ENCODE peak calls at places on chromosomes 2 and 18, in seven cellular contexts. G is cardiac fibroblast, U is fibroblast of pulmonary artery, P is fibroblast of the aortic adventitia, T is HL-60, S is progenitor cell of endocrine pancreas, W is MM.1S. N is an unnamed sample.

GRCh38 chr2:75596784-75597183 is 36.0 kb upstream of the EVA1A start:
- DNase-seq in U (no peak), W (no peak), T (no peak), S (no peak), P (no peak), G (no peak), N (no peak)

GRCh38 chr2:190947139-190947538 is 66.5 kb downstream of the GLS start:
- DNase-seq in T (no peak), G (peak), W (no peak), P (peak), S (no peak), U (peak), N (no peak)

GRCh38 chr2:172864182-172864581 is 128.5 kb downstream of the RAPGEF4 start:
- DNase-seq in G (peak), P (peak), W (peak), T (peak), S (no peak), U (peak), N (peak)

GRCh38 chr2:156908825-156909224 is 348.7 kb upstream of the GALNT5 start:
- DNase-seq in G (peak), W (peak), T (no peak), U (peak), S (no peak), P (peak), N (no peak)

GRCh38 chr2:149034406-149034805 is 4.1 kb upstream of the LYPD6B start:
- DNase-seq in U (no peak), P (no peak), S (no peak), T (no peak), W (no peak), G (no peak), N (no peak)

GRCh38 chr18:31591628-31592027 is at the start of gene TTR:
- DNase-seq in W (no peak), P (no peak), S (no peak), U (no peak), G (no peak), T (no peak), N (no peak)

GRCh38 chr18:56233595-56233994 is 404.8 kb downstream of the TXNL1 start:
- DNase-seq in G (peak), W (no peak), P (peak), T (no peak), U (peak), S (no peak), N (no peak)

GRCh38 chr2:142914507-142915313 is 37.2 kb downstream of the KYNU start:
- DNase-seq in S (no peak), U (no peak), P (no peak), W (peak), G (no peak), T (no peak), N (peak)

GRCh38 chr2:108268001-108268400 is 20.7 kb upstream of the SULT1C2 start:
- DNase-seq in G (no peak), P (peak), S (no peak), T (no peak), W (no peak), U (peak), N (no peak)

GRCh38 chr2:19120181-19120580 is 238.2 kb downstream of the OSR1 start:
- DNase-seq in P (no peak), U (no peak), T (no peak), G (no peak), S (no peak), W (no peak), N (no peak)

GRCh38 chr2:196979976-196980375 is 53.5 kb upstream of the PGAP1 start:
- DNase-seq in T (no peak), S (no peak), G (no peak), P (no peak), U (no peak), W (no peak), N (no peak)

GRCh38 chr2:6310186-6310909 is 555.4 kb downstream of the CMPK2 start:
- DNase-seq in W (no peak), G (no peak), U (no peak), P (no peak), T (no peak), S (no peak), N (no peak)

GRCh38 chr2:217622205-217622621 is 380.6 kb downstream of the TNS1 start:
- DNase-seq in P (no peak), U (peak), T (no peak), G (peak), S (no peak), W (no peak), N (no peak)

GRCh38 chr18:50051288-50051687 is 143.7 kb downstream of the MYO5B start:
- DNase-seq in W (no peak), T (no peak), S (no peak), U (peak), P (no peak), G (peak), N (no peak)
- TF ChIP-seq CTCF in W (peak), T (no peak), S (peak), U (peak), P (no peak), G (no peak), N (no peak)

GRCh38 chr2:205054789-205055188 is 509.5 kb downstream of the PARD3B start:
- DNase-seq in T (no peak), G (no peak), P (no peak), W (no peak), U (no peak), S (no peak), N (no peak)

GRCh38 chr2:205047273-205047839 is 502.1 kb downstream of the PARD3B start:
- DNase-seq in W (no peak), T (no peak), P (no peak), U (no peak), S (no peak), G (no peak), N (no peak)

GRCh38 chr2:205053827-205054410 is 508.6 kb downstream of the PARD3B start:
- DNase-seq in S (no peak), G (peak), P (peak), W (no peak), T (no peak), U (peak), N (no peak)

GRCh38 chr2:205052781-205053180 is 507.5 kb downstream of the PARD3B start:
- DNase-seq in U (no peak), W (no peak), G (no peak), T (no peak), P (no peak), S (no peak), N (no peak)

GRCh38 chr2:205051417-205051816 is 506.1 kb downstream of the PARD3B start:
- DNase-seq in U (peak), W (no peak), P (peak), S (no peak), G (no peak), T (no peak), N (no peak)
- TF ChIP-seq CTCF in U (peak), W (no peak), P (peak), S (no peak), G (peak), T (no peak), N (no peak)

DNA sequence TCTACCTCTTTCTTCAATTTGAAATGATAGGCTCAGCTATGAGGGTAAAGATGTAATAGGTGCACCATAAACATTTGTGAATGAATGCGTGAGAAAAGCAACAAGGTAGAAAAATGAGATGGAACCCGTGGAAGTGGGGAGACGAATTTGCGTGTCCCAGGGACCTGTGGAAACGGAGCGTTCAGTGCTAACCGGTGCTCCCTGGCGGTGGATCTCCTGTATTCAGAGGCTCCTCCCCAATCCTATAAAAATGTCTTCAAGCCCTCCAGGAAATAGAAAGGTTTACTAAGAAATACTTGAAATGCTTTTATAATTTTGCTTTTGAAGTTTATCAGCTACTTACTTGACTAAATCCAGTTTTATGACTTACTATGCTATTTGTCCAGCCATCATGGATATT is 62.8 kb upstream of the RBM44 start:
- DNase-seq in S (no peak), U (no peak), G (no peak), T (no peak), W (no peak), P (no peak), N (no peak)
- TF ChIP-seq CTCF in S (no peak), U (no peak), G (no peak), T (no peak), W (no peak), P (no peak), N (no peak)

DNA sequence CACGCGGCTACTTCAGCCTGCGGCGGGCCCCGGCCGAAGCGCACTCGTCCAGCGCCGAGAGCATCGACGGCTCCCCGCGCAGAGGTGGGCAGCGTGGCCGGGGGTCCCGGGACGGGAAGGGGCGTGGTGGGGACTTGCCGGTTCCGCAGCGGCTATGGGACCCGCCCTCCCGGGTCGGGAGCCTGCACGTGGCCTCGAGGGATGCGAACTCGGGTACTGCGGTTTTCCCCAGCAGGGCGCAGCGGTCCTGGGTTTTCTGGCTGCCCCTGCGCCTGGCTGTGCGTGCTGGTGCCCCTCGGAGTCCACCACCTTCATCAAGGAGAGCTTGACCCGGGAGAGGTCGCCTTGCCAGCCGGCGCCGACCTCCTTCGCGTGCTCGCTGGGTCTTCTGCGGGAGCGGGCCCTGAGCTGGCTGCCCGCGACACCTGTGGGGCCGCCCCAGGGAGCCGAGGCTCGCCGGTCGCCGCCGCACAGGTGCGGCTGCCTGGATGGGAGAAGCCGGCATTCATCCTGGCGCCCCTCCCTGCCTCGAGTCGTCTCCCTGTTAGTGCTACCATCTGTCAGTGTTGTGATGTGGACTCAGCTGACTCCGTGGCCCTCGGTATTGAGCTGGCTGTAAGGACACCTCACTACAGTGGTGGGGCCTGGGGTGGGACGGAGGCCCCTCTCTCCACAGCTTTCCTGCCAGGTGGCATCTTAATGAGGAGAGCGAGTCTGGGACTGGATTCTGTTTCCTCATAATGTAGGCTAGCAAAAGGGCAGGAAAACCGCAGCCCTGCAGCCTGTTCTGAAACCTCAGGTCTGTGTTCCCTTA is 177.3 kb downstream of the AGAP1 start:
- DNase-seq in W (no peak), T (no peak), S (peak), P (no peak), G (no peak), U (no peak), N (no peak)
- TF ChIP-seq CTCF in W (no peak), T (no peak), S (no peak), P (no peak), G (no peak), U (no peak), N (no peak)

GRCh38 chr2:237196866-237197618 is 111.4 kb downstream of the COPS8 start:
- DNase-seq in S (no peak), G (no peak), P (peak), T (no peak), U (peak), W (no peak), N (no peak)
- TF ChIP-seq CTCF in S (no peak), G (no peak), P (no peak), T (no peak), U (no peak), W (no peak), N (no peak)

DNA sequence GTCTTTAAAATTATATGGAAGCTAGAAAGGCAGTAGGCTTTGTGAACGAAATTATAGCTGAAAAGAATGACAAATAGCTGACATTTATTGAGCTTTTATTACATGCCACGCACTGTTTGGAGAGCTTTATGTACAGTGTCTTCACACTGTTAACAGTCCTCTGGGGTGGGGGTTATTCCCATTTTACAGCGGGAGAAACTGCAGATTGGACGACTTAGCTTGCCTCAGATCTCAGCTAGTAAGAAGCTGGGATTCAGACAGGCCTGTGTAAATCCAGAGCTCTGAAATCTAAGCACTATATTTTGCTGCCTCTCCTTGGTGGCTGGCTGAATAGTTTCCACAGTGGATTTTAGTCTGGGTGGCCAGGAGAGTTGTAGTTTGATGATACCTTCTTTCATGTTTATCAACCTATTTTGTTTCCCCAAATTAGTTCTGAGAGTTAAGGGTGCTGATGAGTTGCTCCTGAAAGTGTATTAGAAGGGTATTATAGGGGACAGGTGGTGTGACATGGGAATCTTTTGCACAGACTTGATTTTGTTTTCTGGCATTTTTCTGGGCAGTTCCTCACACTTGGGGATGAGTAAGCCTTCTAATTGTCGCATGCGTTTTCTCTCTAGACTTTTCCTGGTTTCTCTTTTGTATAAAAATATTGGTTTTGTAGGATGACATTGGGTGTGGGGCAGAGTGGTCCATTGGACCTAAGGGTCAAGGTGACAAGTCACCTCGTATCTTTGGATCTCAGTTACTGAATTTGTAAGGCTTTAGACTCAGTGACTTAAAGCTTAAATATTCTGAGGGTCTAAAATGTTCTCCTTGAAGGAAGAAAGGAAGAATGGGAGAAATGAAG is 1.5 kb downstream of the ACSL3 start:
- DNase-seq in U (peak), P (peak), W (no peak), T (no peak), S (no peak), G (peak), N (no peak)
- TF ChIP-seq CTCF in U (peak), P (peak), W (no peak), T (no peak), S (no peak), G (peak), N (no peak)

DNA sequence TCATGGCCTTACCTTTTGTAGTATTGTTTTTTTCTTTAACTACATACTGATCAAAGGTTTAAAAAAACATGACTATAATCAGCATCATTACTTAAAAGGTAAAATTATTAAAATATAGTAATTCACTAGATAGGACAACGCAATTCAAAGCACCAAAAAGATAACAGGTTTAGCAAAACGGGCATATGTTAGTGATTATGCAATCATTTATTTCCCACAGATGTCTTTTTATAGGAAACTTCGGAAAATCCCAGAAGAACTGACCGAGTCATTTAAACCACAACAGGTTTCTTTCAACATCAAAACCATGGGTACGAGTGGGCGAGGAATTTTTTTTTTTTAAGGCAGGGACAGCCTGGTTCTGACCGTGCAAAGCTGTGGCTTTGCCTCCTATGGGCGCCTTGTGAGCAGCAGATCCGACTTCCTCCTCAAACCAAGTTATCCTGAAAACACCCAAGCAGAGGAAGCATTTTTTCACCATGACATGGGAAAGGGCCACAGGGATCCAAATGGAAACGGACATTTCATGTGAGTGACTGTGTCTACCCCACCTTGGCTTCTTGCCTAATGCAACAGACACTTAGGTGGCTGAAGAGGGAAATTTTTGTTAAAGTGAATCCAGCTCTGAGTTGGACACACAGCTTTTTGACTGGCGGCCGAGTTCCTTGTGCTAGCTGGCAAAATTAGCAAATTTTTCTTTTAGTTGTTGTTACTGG is 487.2 kb upstream of the ZEB2 start:
- DNase-seq in T (no peak), S (no peak), W (no peak), P (peak), G (peak), U (peak), N (no peak)
- TF ChIP-seq CTCF in T (no peak), S (no peak), W (no peak), P (peak), G (peak), U (peak), N (no peak)

GRCh38 chr2:46470114-46470628 is 9.2 kb upstream of the TMEM247 start:
- DNase-seq in W (no peak), T (peak), S (no peak), G (no peak), U (no peak), P (no peak), N (no peak)
- TF ChIP-seq CTCF in W (no peak), T (no peak), S (no peak), G (no peak), U (no peak), P (no peak), N (no peak)

GRCh38 chr2:26295511-26295910 is 50.4 kb upstream of the SELENOI start:
- DNase-seq in W (no peak), G (no peak), T (no peak), S (no peak), P (no peak), U (no peak), N (no peak)
- TF ChIP-seq CTCF in W (no peak), G (no peak), T (no peak), S (no peak), P (no peak), U (no peak), N (no peak)

GRCh38 chr18:63677490-63678225 is 16.0 kb upstream of the SERPINB3 start:
- DNase-seq in S (no peak), P (no peak), U (no peak), T (peak), G (peak), W (no peak), N (no peak)

GRCh38 chr18:63676927-63677326 is 15.2 kb upstream of the SERPINB3 start:
- DNase-seq in T (no peak), G (no peak), S (no peak), U (no peak), P (no peak), W (no peak), N (no peak)

GRCh38 chr18:63681449-63682381 is 20.0 kb upstream of the SERPINB3 start:
- DNase-seq in S (no peak), U (no peak), G (no peak), P (no peak), W (no peak), T (no peak), N (no peak)

GRCh38 chr18:63679820-63680606 is 18.3 kb upstream of the SERPINB3 start:
- DNase-seq in P (no peak), G (peak), T (no peak), W (no peak), S (no peak), U (no peak), N (no peak)

DNA sequence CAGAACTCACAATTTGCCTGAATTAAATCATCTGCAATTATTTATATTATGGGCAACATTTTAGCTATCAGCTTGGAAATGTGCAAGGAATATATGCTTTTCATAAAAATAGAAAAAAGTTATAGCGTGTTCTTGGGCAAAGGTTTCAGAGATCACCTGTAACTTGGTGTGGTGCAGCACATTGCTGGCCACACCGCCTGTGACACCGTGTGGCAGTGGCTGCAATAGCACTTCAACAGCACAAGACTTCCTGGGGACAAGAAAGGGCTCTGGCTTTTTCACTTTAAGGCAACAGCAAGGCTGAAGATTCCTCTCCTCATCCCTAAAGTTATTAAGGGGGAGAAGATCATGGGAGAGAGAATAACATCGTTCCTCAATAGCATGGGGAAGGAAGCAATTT is 14.8 kb upstream of the SERPINB3 start:
- DNase-seq in S (no peak), T (no peak), U (no peak), P (no peak), W (peak), G (no peak), N (no peak)
- TF ChIP-seq CTCF in S (peak), T (peak), U (no peak), P (peak), W (peak), G (no peak), N (peak)